ENCODE peak calls at places on chromosome 15, in ten cellular contexts. A is NCI-H460; U is T-helper 22 cell; S is hypothalamus; J is AG08395; X is CD8-positive, alpha-beta memory T cell; T is fibroblast of mammary gland; B is substantia nigra; F is upper lobe of right lung; N is COR-L47. H is an unnamed sample.
A peak's percentile ranks its signal among the peaks of the same experiment; 100 is the strongest.

GRCh38 chr15:83922895-83923294 is 269.0 kb downstream of the ADAMTSL3 start:
- DNase-seq in A (no peak), U (no peak), S (no peak), J (no peak), X (no peak), T (no peak), B (no peak), F (no peak), N (no peak), H (no peak)

GRCh38 chr15:62452016-62452415 is 286.9 kb upstream of the C2CD4B start:
- DNase-seq in A (no peak), U (no peak), S (no peak), J (no peak), X (no peak), T (no peak), B (no peak), F (no peak), N (no peak), H (no peak)

GRCh38 chr15:42157381-42157780 is 945 bp upstream of the PLA2G4F start:
- DNase-seq in A (no peak), U (no peak), S (no peak), J (no peak), X (no peak), T (no peak), B (no peak), F (no peak), N (no peak), H (no peak)

GRCh38 chr15:75671684-75672083 is 24.0 kb downstream of the SNX33 start:
- DNase-seq in A (no peak), U (no peak), S (no peak), J (no peak), X (no peak), T (no peak), B (no peak), F (no peak), N (no peak), H (no peak)

GRCh38 chr15:68271854-68272471 is 5.6 kb upstream of the FEM1B start:
- DNase-seq in A (no peak), U (no peak), S (no peak), J (peak; percentile 76), X (no peak), T (peak; percentile 88), B (peak; percentile 19), F (no peak), N (no peak), H (no peak)

GRCh38 chr15:69468241-69469121 is 15.9 kb downstream of the RPLP1 start:
- DNase-seq in A (no peak), U (peak; percentile 88), S (no peak), J (no peak), X (peak; percentile 96), T (peak; percentile 47), B (no peak), F (peak; percentile 78), N (peak; percentile 95), H (peak; percentile 51)

GRCh38 chr15:95162069-95162468 is 930.7 kb downstream of the MCTP2 start:
- DNase-seq in A (no peak), U (no peak), S (no peak), J (no peak), X (no peak), T (peak; percentile 23), B (no peak), F (no peak), N (no peak), H (no peak)

GRCh38 chr15:69141286-69141701 is 19.1 kb upstream of the GLCE start:
- DNase-seq in A (no peak), U (no peak), S (no peak), J (no peak), X (no peak), T (no peak), B (no peak), F (no peak), N (no peak), H (no peak)

GRCh38 chr15:78732634-78733033 is 78.6 kb downstream of the ADAMTS7 start:
- DNase-seq in A (no peak), U (no peak), S (no peak), J (no peak), X (no peak), T (no peak), B (no peak), F (peak; percentile 32), N (no peak), H (no peak)

GRCh38 chr15:60717008-60717407 is 238.1 kb upstream of the ICE2 start:
- DNase-seq in A (no peak), U (no peak), S (no peak), J (no peak), X (no peak), T (no peak), B (no peak), F (no peak), N (no peak), H (no peak)

GRCh38 chr15:70669006-70669602 is 94.3 kb downstream of the UACA start:
- DNase-seq in A (peak; percentile 7), U (no peak), S (no peak), J (no peak), X (no peak), T (no peak), B (no peak), F (no peak), N (no peak), H (no peak)

GRCh38 chr15:60945196-60945595 is 283.9 kb downstream of the RORA start:
- DNase-seq in A (no peak), U (no peak), S (no peak), J (no peak), X (no peak), T (no peak), B (no peak), F (no peak), N (peak; percentile 46), H (no peak)

GRCh38 chr15:55283295-55284147 is 6.1 kb downstream of the RAB27A start:
- DNase-seq in A (no peak), U (no peak), S (no peak), J (no peak), X (no peak), T (no peak), B (no peak), F (no peak), N (no peak), H (no peak)

GRCh38 chr15:64009798-64010241 is 36.5 kb downstream of the DAPK2 start:
- DNase-seq in A (no peak), U (peak; percentile 62), S (no peak), J (no peak), X (peak; percentile 73), T (peak; percentile 50), B (no peak), F (no peak), N (no peak), H (no peak)

GRCh38 chr15:67997996-67998395 is 56.1 kb upstream of the PIAS1 start:
- DNase-seq in A (peak; percentile 52), U (no peak), S (no peak), J (no peak), X (no peak), T (peak; percentile 72), B (no peak), F (no peak), N (no peak), H (peak; percentile 48)

GRCh38 chr15:77753939-77754338 is 121.2 kb upstream of the LINGO1 start:
- DNase-seq in A (no peak), U (no peak), S (no peak), J (no peak), X (no peak), T (no peak), B (no peak), F (no peak), N (no peak), H (no peak)

GRCh38 chr15:98807262-98807661 is 158.9 kb downstream of the IGF1R start:
- DNase-seq in A (no peak), U (no peak), S (no peak), J (peak; percentile 62), X (no peak), T (peak; percentile 88), B (no peak), F (no peak), N (no peak), H (no peak)

GRCh38 chr15:88769161-88769971 is 33.9 kb upstream of the ACAN start:
- DNase-seq in A (no peak), U (no peak), S (no peak), J (no peak), X (no peak), T (no peak), B (no peak), F (no peak), N (no peak), H (no peak)

GRCh38 chr15:29747837-29748417 is 74.3 kb downstream of the TJP1 start:
- DNase-seq in A (peak; percentile 22), U (no peak), S (no peak), J (peak; percentile 11), X (no peak), T (peak; percentile 36), B (no peak), F (no peak), N (no peak), H (no peak)

GRCh38 chr15:40536501-40536900 is 28.3 kb downstream of the CCDC32 start:
- DNase-seq in A (no peak), U (no peak), S (no peak), J (no peak), X (no peak), T (peak; percentile 71), B (no peak), F (no peak), N (no peak), H (no peak)

GRCh38 chr15:40463886-40464545 is 6.8 kb upstream of the CHST14 start:
- DNase-seq in A (no peak), U (no peak), S (no peak), J (no peak), X (no peak), T (no peak), B (no peak), F (peak; percentile 43), N (no peak), H (no peak)

GRCh38 chr15:26050979-26051378 is 187.9 kb upstream of the ATP10A start:
- DNase-seq in A (no peak), U (no peak), S (no peak), J (no peak), X (no peak), T (no peak), B (no peak), F (no peak), N (no peak), H (no peak)

GRCh38 chr15:51313644-51314280 is 24.6 kb downstream of the CYP19A1 start:
- DNase-seq in A (no peak), U (no peak), S (no peak), J (no peak), X (no peak), T (no peak), B (no peak), F (no peak), N (no peak), H (no peak)

GRCh38 chr15:83323296-83323711 is 38.8 kb upstream of the BNC1 start:
- DNase-seq in A (no peak), U (no peak), S (no peak), J (peak; percentile 89), X (no peak), T (peak; percentile 99), B (no peak), F (no peak), N (no peak), H (no peak)

GRCh38 chr15:32028921-32029320 is 1.4 kb upstream of the CHRNA7 start:
- DNase-seq in A (no peak), U (no peak), S (no peak), J (no peak), X (no peak), T (no peak), B (no peak), F (no peak), N (peak; percentile 23), H (no peak)

GRCh38 chr15:53122818-53123217 is 332.7 kb upstream of the ONECUT1 start:
- DNase-seq in A (no peak), U (no peak), S (no peak), J (no peak), X (no peak), T (no peak), B (no peak), F (no peak), N (no peak), H (no peak)

GRCh38 chr15:48177875-48178611 is at the start of gene MYEF2:
- DNase-seq in A (peak; percentile 63), U (peak; percentile 23), S (peak; percentile 31), J (peak; percentile 44), X (peak; percentile 77), T (peak; percentile 45), B (peak; percentile 34), F (peak; percentile 87), N (peak; percentile 89), H (peak; percentile 65)

GRCh38 chr15:67144609-67145306 is 79.4 kb downstream of the SMAD3 start:
- DNase-seq in A (no peak), U (no peak), S (no peak), J (no peak), X (no peak), T (peak; percentile 89), B (no peak), F (no peak), N (no peak), H (no peak)